ENCODE peak calls at places on chromosomes 6 and 20, in five cellular contexts. One of them, this sample, is unnamed.

GRCh38 chr20:14948416-14948815 is 611.0 kb upstream of the FLRT3 start:
- DNase-seq in astrocyte of the cerebellum: no peak
- DNase-seq in right lobe of liver: no peak
- DNase-seq in spleen: no peak
- DNase-seq in HFF-Myc: no peak
- DNase-seq in this sample: no peak

GRCh38 chr6:158575550-158575949 is 15.7 kb downstream of the TMEM181 start:
- DNase-seq in spleen: no peak
- DNase-seq in right lobe of liver: no peak
- DNase-seq in astrocyte of the cerebellum: no peak
- DNase-seq in HFF-Myc: no peak
- DNase-seq in this sample: peak; percentile 76

GRCh38 chr6:137165375-137166246 is 7.8 kb downstream of the IL22RA2 start:
- DNase-seq in right lobe of liver: peak; percentile 51
- DNase-seq in spleen: peak; percentile 82
- DNase-seq in astrocyte of the cerebellum: no peak
- DNase-seq in HFF-Myc: no peak
- DNase-seq in this sample: peak; percentile 21

GRCh38 chr6:63677282-63677681 is 41.7 kb downstream of the PHF3 start:
- DNase-seq in spleen: no peak
- DNase-seq in HFF-Myc: no peak
- DNase-seq in astrocyte of the cerebellum: no peak
- DNase-seq in right lobe of liver: no peak
- DNase-seq in this sample: no peak

GRCh38 chr20:25212242-25212641 is 16.7 kb downstream of the ENTPD6 start:
- DNase-seq in astrocyte of the cerebellum: no peak
- DNase-seq in spleen: no peak
- DNase-seq in HFF-Myc: no peak
- DNase-seq in right lobe of liver: no peak
- DNase-seq in this sample: no peak

GRCh38 chr6:45073771-45074170 is 254.4 kb upstream of the RUNX2 start:
- DNase-seq in HFF-Myc: no peak
- DNase-seq in spleen: no peak
- DNase-seq in astrocyte of the cerebellum: no peak
- DNase-seq in right lobe of liver: no peak
- DNase-seq in this sample: no peak

GRCh38 chr20:11216451-11217314 is 542.9 kb upstream of the JAG1 start:
- DNase-seq in HFF-Myc: no peak
- DNase-seq in spleen: no peak
- DNase-seq in astrocyte of the cerebellum: no peak
- DNase-seq in right lobe of liver: no peak
- DNase-seq in this sample: peak; percentile 91

GRCh38 chr6:129957941-129958898 is 60.2 kb upstream of the L3MBTL3 start:
- DNase-seq in astrocyte of the cerebellum: no peak
- DNase-seq in right lobe of liver: no peak
- DNase-seq in spleen: no peak
- DNase-seq in HFF-Myc: no peak
- DNase-seq in this sample: no peak

GRCh38 chr6:63787021-63787420 is 151.4 kb downstream of the PHF3 start:
- DNase-seq in right lobe of liver: no peak
- DNase-seq in HFF-Myc: no peak
- DNase-seq in spleen: no peak
- DNase-seq in astrocyte of the cerebellum: no peak
- DNase-seq in this sample: no peak

GRCh38 chr6:169420912-169421543 is 167.4 kb upstream of the THBS2 start:
- DNase-seq in right lobe of liver: peak; percentile 73
- DNase-seq in astrocyte of the cerebellum: no peak
- DNase-seq in HFF-Myc: no peak
- DNase-seq in spleen: no peak
- DNase-seq in this sample: no peak

GRCh38 chr20:24470031-24470781 is 777 bp downstream of the SYNDIG1 start:
- DNase-seq in right lobe of liver: no peak
- DNase-seq in spleen: no peak
- DNase-seq in HFF-Myc: no peak
- DNase-seq in astrocyte of the cerebellum: no peak
- DNase-seq in this sample: peak; percentile 18

GRCh38 chr20:61482425-61482887 is 230.4 kb downstream of the CDH4 start:
- DNase-seq in astrocyte of the cerebellum: no peak
- DNase-seq in HFF-Myc: no peak
- DNase-seq in right lobe of liver: no peak
- DNase-seq in spleen: no peak
- DNase-seq in this sample: no peak

GRCh38 chr6:126530777-126531176 is 190.9 kb downstream of the CENPW start:
- DNase-seq in HFF-Myc: no peak
- DNase-seq in right lobe of liver: no peak
- DNase-seq in spleen: no peak
- DNase-seq in astrocyte of the cerebellum: no peak
- DNase-seq in this sample: no peak

GRCh38 chr20:51622004-51622874 is 79.7 kb upstream of the NFATC2 start:
- DNase-seq in spleen: no peak
- DNase-seq in astrocyte of the cerebellum: no peak
- DNase-seq in HFF-Myc: no peak
- DNase-seq in right lobe of liver: no peak
- DNase-seq in this sample: no peak

GRCh38 chr6:161744211-161745067 is 470.6 kb upstream of the AGPAT4 start:
- DNase-seq in right lobe of liver: no peak
- DNase-seq in astrocyte of the cerebellum: peak; percentile 77
- DNase-seq in spleen: no peak
- DNase-seq in HFF-Myc: no peak
- DNase-seq in this sample: peak; percentile 5

GRCh38 chr20:36085686-36086267 is 68.8 kb upstream of the EPB41L1 start:
- DNase-seq in HFF-Myc: peak; percentile 30
- DNase-seq in right lobe of liver: no peak
- DNase-seq in astrocyte of the cerebellum: no peak
- DNase-seq in spleen: no peak
- DNase-seq in this sample: peak; percentile 56

GRCh38 chr20:6026051-6026450 is 27.8 kb downstream of the LRRN4 start:
- DNase-seq in right lobe of liver: no peak
- DNase-seq in astrocyte of the cerebellum: no peak
- DNase-seq in spleen: no peak
- DNase-seq in HFF-Myc: no peak
- DNase-seq in this sample: no peak

GRCh38 chr6:27668442-27669275 is 195.8 kb upstream of the ZNF184 start:
- DNase-seq in right lobe of liver: no peak
- DNase-seq in astrocyte of the cerebellum: no peak
- DNase-seq in HFF-Myc: peak; percentile 69
- DNase-seq in spleen: no peak
- DNase-seq in this sample: peak; percentile 61

GRCh38 chr20:58741384-58741783 is 48.8 kb downstream of the NPEPL1 start:
- DNase-seq in right lobe of liver: no peak
- DNase-seq in astrocyte of the cerebellum: no peak
- DNase-seq in spleen: no peak
- DNase-seq in HFF-Myc: no peak
- DNase-seq in this sample: no peak

GRCh38 chr6:163935158-163935762 is 520.7 kb downstream of the QKI start:
- DNase-seq in HFF-Myc: no peak
- DNase-seq in astrocyte of the cerebellum: no peak
- DNase-seq in right lobe of liver: no peak
- DNase-seq in spleen: peak; percentile 84
- DNase-seq in this sample: no peak

DNA sequence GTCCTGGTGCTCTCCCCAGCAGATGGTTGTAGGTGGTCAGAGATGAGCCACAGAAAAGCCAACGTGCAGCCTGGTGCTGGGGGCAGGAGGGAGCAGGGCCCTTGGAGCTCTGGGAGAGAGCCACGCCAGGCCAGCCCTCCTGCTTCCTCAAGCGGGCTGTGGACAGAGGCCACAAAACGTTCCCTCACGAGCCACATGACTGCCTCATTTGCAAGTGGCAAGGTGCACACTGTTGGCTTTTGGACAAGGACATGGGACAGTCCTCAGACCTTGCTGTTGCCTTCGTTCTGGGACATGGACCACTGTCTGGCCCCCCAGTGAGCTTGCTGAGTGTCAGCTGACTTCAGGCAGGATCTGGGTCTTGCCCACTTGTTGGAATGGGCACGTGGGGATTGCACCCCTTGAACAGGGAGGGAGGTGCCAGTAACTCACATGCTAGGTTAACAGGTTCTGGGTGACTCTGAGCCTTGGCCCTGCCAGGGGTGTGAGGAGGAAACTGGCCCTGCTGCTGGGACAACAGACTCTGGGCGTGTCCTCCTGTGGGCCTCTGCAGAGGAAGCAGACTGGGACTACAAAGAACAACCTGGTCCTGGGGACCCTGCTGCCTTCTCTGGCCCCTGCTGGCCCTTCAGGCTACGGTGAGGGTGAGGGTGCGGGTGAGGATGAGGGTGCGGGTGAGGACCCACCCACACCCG is 2.6 kb downstream of the SLCO4A1 start:
- DNase-seq in HFF-Myc: no peak
- DNase-seq in right lobe of liver: no peak
- DNase-seq in spleen: no peak
- DNase-seq in astrocyte of the cerebellum: no peak
- DNase-seq in this sample: no peak
- H3K4me3 ChIP-seq in HFF-Myc: peak overlapping the region; percentile 75
- H3K4me3 ChIP-seq in right lobe of liver: no peak overlapping the region
- H3K4me3 ChIP-seq in spleen: no peak overlapping the region
- H3K4me3 ChIP-seq in astrocyte of the cerebellum: no peak overlapping the region
- H3K4me3 ChIP-seq in this sample: no peak overlapping the region

GRCh38 chr6:43143235-43144124 is 27.6 kb upstream of the SRF start:
- DNase-seq in right lobe of liver: peak; percentile 78
- DNase-seq in spleen: peak; percentile 93
- DNase-seq in HFF-Myc: peak; percentile 74
- DNase-seq in astrocyte of the cerebellum: peak; percentile 85
- DNase-seq in this sample: peak; percentile 92
- TF ChIP-seq CTCF in right lobe of liver: peak; percentile 81
- TF ChIP-seq CTCF in spleen: peak; percentile 94
- TF ChIP-seq CTCF in HFF-Myc: peak; percentile 96
- TF ChIP-seq CTCF in astrocyte of the cerebellum: peak; percentile 95
- TF ChIP-seq CTCF in this sample: peak; percentile 97

GRCh38 chr20:7981374-7981773 is 38.2 kb downstream of the TMX4 start:
- DNase-seq in astrocyte of the cerebellum: no peak
- DNase-seq in spleen: no peak
- DNase-seq in HFF-Myc: no peak
- DNase-seq in right lobe of liver: no peak
- DNase-seq in this sample: no peak
- H3K4me3 ChIP-seq in astrocyte of the cerebellum: no peak overlapping the region
- H3K4me3 ChIP-seq in spleen: no peak overlapping the region
- H3K4me3 ChIP-seq in HFF-Myc: no peak overlapping the region
- H3K4me3 ChIP-seq in right lobe of liver: no peak overlapping the region
- H3K4me3 ChIP-seq in this sample: no peak overlapping the region

GRCh38 chr6:5215181-5215580 is 45.6 kb downstream of the LYRM4 start:
- DNase-seq in spleen: no peak
- DNase-seq in astrocyte of the cerebellum: no peak
- DNase-seq in right lobe of liver: no peak
- DNase-seq in HFF-Myc: no peak
- DNase-seq in this sample: peak; percentile 48

GRCh38 chr6:5219292-5219691 is 41.5 kb downstream of the LYRM4 start:
- DNase-seq in spleen: no peak
- DNase-seq in right lobe of liver: no peak
- DNase-seq in HFF-Myc: no peak
- DNase-seq in astrocyte of the cerebellum: no peak
- DNase-seq in this sample: no peak

GRCh38 chr6:5223309-5223708 is 37.4 kb downstream of the LYRM4 start:
- DNase-seq in HFF-Myc: no peak
- DNase-seq in right lobe of liver: no peak
- DNase-seq in astrocyte of the cerebellum: no peak
- DNase-seq in spleen: no peak
- DNase-seq in this sample: no peak

GRCh38 chr6:5215799-5216198 is 45.0 kb downstream of the LYRM4 start:
- DNase-seq in HFF-Myc: no peak
- DNase-seq in astrocyte of the cerebellum: no peak
- DNase-seq in spleen: no peak
- DNase-seq in right lobe of liver: no peak
- DNase-seq in this sample: no peak

DNA sequence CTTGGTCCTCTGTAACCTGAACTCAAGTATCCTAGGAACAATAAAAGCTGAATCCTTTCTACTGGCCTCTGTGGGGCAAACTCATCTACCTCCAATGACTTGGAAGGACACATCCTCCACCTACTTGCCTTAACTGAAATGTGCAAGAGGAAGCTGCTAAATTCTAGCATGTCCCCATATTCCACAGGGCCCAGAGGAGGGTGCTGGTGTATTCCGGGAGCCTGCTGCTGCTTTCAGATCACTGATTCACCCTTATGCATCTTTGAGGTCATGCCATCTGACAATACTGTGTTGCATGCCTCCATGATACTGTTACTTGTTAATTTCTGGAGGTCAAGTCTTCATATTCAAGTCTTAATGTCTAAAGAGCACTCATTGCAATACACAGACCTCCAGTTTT is 40.3 kb downstream of the LYRM4 start:
- DNase-seq in spleen: no peak
- DNase-seq in astrocyte of the cerebellum: no peak
- DNase-seq in right lobe of liver: no peak
- DNase-seq in HFF-Myc: no peak
- DNase-seq in this sample: no peak
- TF ChIP-seq CTCF in spleen: no peak
- TF ChIP-seq CTCF in astrocyte of the cerebellum: no peak
- TF ChIP-seq CTCF in right lobe of liver: no peak
- TF ChIP-seq CTCF in HFF-Myc: no peak
- TF ChIP-seq CTCF in this sample: no peak

This sample was measured in fibroblast of the aortic adventitia.